ENCODE peak calls at places on chromosomes 2 and 18, in six cellular contexts. Z, F, Q, E, T and V are unnamed samples.

GRCh38 chr2:233974530-233975071 is 57.4 kb downstream of the TRPM8 start:
- DNase-seq in Z (no peak), F (no peak), Q (no peak), E (no peak), T (no peak), V (no peak)

GRCh38 chr2:127049927-127050802 is 56.8 kb downstream of the BIN1 start:
- DNase-seq in Z (peak; percentile 78), F (peak; percentile 65), Q (peak; percentile 84), E (peak; percentile 60), T (peak; percentile 93), V (no peak)

GRCh38 chr2:238370482-238371372 is 50.4 kb downstream of the TRAF3IP1 start:
- DNase-seq in Z (peak; percentile 68), F (peak; percentile 67), Q (no peak), E (peak; percentile 21), T (peak; percentile 77), V (peak; percentile 36)

GRCh38 chr18:62999392-62999791 is 284.1 kb downstream of the PHLPP1 start:
- DNase-seq in Z (no peak), F (peak; percentile 40), Q (no peak), E (no peak), T (no peak), V (no peak)

GRCh38 chr2:38572167-38572566 is 30.6 kb downstream of the HNRNPLL start:
- DNase-seq in Z (no peak), F (no peak), Q (no peak), E (no peak), T (no peak), V (no peak)

GRCh38 chr2:102238039-102238756 is 51.4 kb downstream of the IL1RL2 start:
- DNase-seq in Z (no peak), F (no peak), Q (no peak), E (no peak), T (no peak), V (no peak)

GRCh38 chr2:235546151-235546435 is 52.2 kb downstream of the AGAP1 start:
- DNase-seq in Z (no peak), F (no peak), Q (no peak), E (no peak), T (no peak), V (no peak)

GRCh38 chr2:224569654-224570053 is 15.5 kb downstream of the CUL3 start:
- DNase-seq in Z (no peak), F (no peak), Q (no peak), E (no peak), T (no peak), V (no peak)

GRCh38 chr18:13641551-13642439 is 84.6 kb downstream of the FAM210A start:
- DNase-seq in Z (no peak), F (no peak), Q (peak; percentile 49), E (no peak), T (peak; percentile 71), V (no peak)

GRCh38 chr2:20288941-20289340 is 61.7 kb downstream of the PUM2 start:
- DNase-seq in Z (no peak), F (no peak), Q (no peak), E (no peak), T (no peak), V (no peak)

GRCh38 chr18:3340015-3340681 is 78.2 kb downstream of the MYL12B start:
- DNase-seq in Z (no peak), F (no peak), Q (no peak), E (no peak), T (no peak), V (no peak)

GRCh38 chr2:5549061-5549601 is 143.1 kb upstream of the SOX11 start:
- DNase-seq in Z (no peak), F (no peak), Q (no peak), E (no peak), T (no peak), V (no peak)

GRCh38 chr2:45330113-45330512 is 281.0 kb downstream of the SRBD1 start:
- DNase-seq in Z (no peak), F (no peak), Q (no peak), E (no peak), T (no peak), V (no peak)

GRCh38 chr18:44771957-44772917 is 91.5 kb downstream of the SETBP1 start:
- DNase-seq in Z (no peak), F (peak; percentile 46), Q (no peak), E (no peak), T (no peak), V (no peak)

GRCh38 chr18:79123948-79124347 is 54.8 kb downstream of the ATP9B start:
- DNase-seq in Z (no peak), F (no peak), Q (no peak), E (no peak), T (no peak), V (no peak)

GRCh38 chr2:56473524-56473923 is 289.7 kb downstream of the CCDC85A start:
- DNase-seq in Z (no peak), F (no peak), Q (no peak), E (no peak), T (no peak), V (no peak)

GRCh38 chr2:220887880-220888279 is 684.2 kb downstream of the EPHA4 start:
- DNase-seq in Z (no peak), F (no peak), Q (no peak), E (no peak), T (no peak), V (no peak)

GRCh38 chr2:220880623-220881022 is 691.5 kb downstream of the EPHA4 start:
- DNase-seq in Z (no peak), F (no peak), Q (no peak), E (no peak), T (no peak), V (no peak)

GRCh38 chr2:220887271-220887870 is 684.7 kb downstream of the EPHA4 start:
- DNase-seq in Z (no peak), F (no peak), Q (no peak), E (no peak), T (no peak), V (no peak)

GRCh38 chr2:220882507-220882906 is 689.6 kb downstream of the EPHA4 start:
- DNase-seq in Z (no peak), F (no peak), Q (no peak), E (no peak), T (no peak), V (no peak)

GRCh38 chr2:220885593-220885992 is 686.5 kb downstream of the EPHA4 start:
- DNase-seq in Z (no peak), F (no peak), Q (no peak), E (no peak), T (no peak), V (no peak)
- H3K9me3 ChIP-seq in Z (no peaks in the 10 kb centered on the region), F (no peaks in the 10 kb centered on the region), Q (no peaks in the 10 kb centered on the region), E (no peaks in the 10 kb centered on the region), T (peaks cover 11% of the 10 kb centered on the region), V (no peaks in the 10 kb centered on the region)

DNA sequence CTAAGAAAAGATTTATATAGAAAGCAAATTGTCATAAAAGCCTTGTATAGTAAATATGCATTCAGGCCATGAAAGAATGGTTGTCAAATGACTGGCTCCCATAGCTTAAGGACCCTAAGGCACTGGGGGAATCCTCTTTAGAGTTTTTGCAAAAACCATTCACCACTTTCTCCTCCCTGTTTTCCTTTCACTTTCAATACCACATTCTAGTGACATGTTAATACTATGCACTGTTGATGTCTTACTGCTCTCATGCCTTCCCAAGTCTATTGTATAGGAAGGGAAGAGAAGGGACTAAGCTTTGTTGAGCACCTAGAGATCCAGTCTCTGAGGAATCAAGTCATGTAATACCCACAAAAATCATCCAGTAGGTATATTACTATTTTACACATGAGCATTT is 383.0 kb upstream of the LRRTM1 start:
- DNase-seq in Z (no peak), F (no peak), Q (no peak), E (no peak), T (no peak), V (no peak)
- H3K9me3 ChIP-seq in Z (no peaks in the 10 kb centered on the region), F (no peaks in the 10 kb centered on the region), Q (no peaks in the 10 kb centered on the region), E (no peaks in the 10 kb centered on the region), T (no peaks in the 10 kb centered on the region), V (no peaks in the 10 kb centered on the region)

DNA sequence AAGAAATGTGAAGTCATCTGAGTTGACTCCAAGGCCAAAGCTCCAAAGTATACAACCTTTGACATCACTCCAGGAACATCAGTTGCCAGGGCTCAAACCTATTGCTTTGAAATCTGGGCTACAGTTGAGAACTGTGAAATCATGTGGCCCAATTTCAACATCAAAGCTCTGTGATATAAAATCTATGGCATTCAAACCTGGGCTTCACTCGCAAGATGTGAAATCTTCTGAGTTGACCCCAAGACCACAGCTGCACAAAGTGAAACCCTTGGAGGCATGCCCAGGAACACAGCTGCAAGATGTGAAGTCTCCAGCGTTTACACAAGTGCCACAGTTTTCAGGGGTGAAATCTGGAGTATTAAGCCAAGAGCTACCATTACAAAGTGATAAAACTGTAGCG is 9.4 kb upstream of the ZNF512 start:
- DNase-seq in Z (no peak), F (no peak), Q (no peak), E (no peak), T (no peak), V (no peak)
- H3K9me3 ChIP-seq in Z (peaks cover 4% of the 10 kb centered on the region), F (peaks cover 23% of the 10 kb centered on the region), Q (peaks cover 7% of the 10 kb centered on the region), E (no peaks in the 10 kb centered on the region), T (peaks cover 22% of the 10 kb centered on the region), V (peaks cover 3% of the 10 kb centered on the region)

DNA sequence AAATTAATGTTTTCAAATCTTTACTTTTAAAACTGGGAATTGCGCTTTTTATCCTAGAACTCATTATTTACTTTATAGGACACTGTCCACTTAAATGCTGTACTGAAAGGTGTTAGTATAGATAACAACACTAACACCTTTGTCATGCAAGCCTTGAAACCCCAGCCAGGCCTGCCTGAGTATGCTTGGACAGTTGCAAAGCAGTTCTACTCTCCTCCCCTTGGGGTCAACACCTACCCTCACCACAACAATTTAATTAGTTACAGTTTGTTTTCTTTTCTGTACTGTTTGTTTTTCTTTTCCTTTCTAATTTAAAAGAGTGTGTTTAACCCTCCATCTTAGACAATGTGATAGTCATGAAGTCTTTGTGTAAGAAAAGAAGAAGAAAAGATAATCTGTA is 18.9 kb upstream of the FAM98A start:
- DNase-seq in Z (no peak), F (no peak), Q (no peak), E (no peak), T (no peak), V (no peak)
- H3K9me3 ChIP-seq in Z (no peaks in the 10 kb centered on the region), F (no peaks in the 10 kb centered on the region), Q (peaks cover 21% of the 10 kb centered on the region), E (no peaks in the 10 kb centered on the region), T (peaks cover 50% of the 10 kb centered on the region), V (no peaks in the 10 kb centered on the region)

GRCh38 chr2:41495050-41495449 is 552.8 kb upstream of the PKDCC start:
- DNase-seq in Z (no peak), F (no peak), Q (no peak), E (no peak), T (peak; percentile 52), V (no peak)
- H3K9me3 ChIP-seq in Z (peaks cover 16% of the 10 kb centered on the region), F (peaks cover 49% of the 10 kb centered on the region), Q (peaks cover 48% of the 10 kb centered on the region), E (peaks cover 20% of the 10 kb centered on the region), T (peaks cover 62% of the 10 kb centered on the region), V (peaks cover 24% of the 10 kb centered on the region)

DNA sequence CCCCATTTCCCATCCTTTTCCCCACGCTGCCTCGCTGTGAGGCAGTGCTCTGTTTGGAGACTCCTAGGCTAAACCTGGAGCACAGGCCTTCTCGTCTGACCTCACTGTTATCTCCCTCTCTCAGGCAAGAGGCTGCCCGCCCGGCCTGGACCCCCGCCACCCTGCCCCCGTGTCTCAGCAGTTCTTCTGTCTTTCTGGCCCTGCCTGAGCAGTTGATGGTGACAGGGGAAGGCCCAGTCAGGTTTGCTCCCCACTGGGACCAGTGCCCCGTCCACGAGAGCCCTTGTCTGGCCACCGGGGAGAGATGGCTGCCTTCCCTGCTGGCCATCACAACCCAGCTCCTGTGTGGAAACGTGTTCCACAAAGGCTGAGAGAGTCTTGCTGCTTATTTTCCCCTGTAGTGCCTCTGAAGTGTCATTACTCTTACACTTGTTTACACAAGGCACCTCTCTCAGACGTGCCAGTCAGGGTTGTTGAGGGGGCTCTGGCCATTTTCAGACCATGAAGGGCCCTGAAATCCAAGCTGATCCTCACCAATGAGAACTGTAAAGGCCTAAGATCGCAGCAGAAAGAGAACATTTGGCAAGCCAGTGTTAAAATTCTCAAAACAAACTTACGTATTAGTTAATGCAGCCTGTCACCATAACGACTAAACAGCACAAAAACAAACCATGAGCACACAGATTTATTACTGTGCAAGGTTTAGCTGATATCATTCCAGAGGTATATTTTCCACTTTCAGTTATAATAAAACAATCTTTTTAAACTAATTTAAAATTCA is 210.8 kb downstream of the NDUFA10 start:
- DNase-seq in Z (no peak), F (no peak), Q (no peak), E (no peak), T (no peak), V (no peak)
- H3K9me3 ChIP-seq in Z (no peaks in the 10 kb centered on the region), F (no peaks in the 10 kb centered on the region), Q (no peaks in the 10 kb centered on the region), E (no peaks in the 10 kb centered on the region), T (no peaks in the 10 kb centered on the region), V (no peaks in the 10 kb centered on the region)